ENCODE peak calls at places on chromosomes 12 and 14, in six cellular contexts. One of them, this sample, is unnamed.

GRCh38 chr14:36661506-36662257 is at the start of gene PAX9:
- DNase-seq in mesenchymal stem cell: peak
- DNase-seq in GM03348: peak
- DNase-seq in GM23338: peak
- DNase-seq in activated T-cell treated with anti-CD3 and anti-CD28 coated beads for 24 hours: peak
- DNase-seq in germinal center: peak
- DNase-seq in this sample: no peak

GRCh38 chr14:39218171-39218769 is 15.4 kb upstream of the MIA2 start:
- DNase-seq in mesenchymal stem cell: no peak
- DNase-seq in GM03348: no peak
- DNase-seq in GM23338: no peak
- DNase-seq in activated T-cell treated with anti-CD3 and anti-CD28 coated beads for 24 hours: no peak
- DNase-seq in germinal center: no peak
- DNase-seq in this sample: no peak

GRCh38 chr12:62647586-62647985 is 181.0 kb downstream of the MON2 start:
- DNase-seq in mesenchymal stem cell: no peak
- DNase-seq in GM03348: peak
- DNase-seq in GM23338: peak
- DNase-seq in activated T-cell treated with anti-CD3 and anti-CD28 coated beads for 24 hours: no peak
- DNase-seq in germinal center: no peak
- DNase-seq in this sample: peak

GRCh38 chr14:64973026-64973442 is 898 bp upstream of the RAB15 start:
- DNase-seq in mesenchymal stem cell: no peak
- DNase-seq in GM03348: no peak
- DNase-seq in GM23338: no peak
- DNase-seq in activated T-cell treated with anti-CD3 and anti-CD28 coated beads for 24 hours: no peak
- DNase-seq in germinal center: no peak
- DNase-seq in this sample: no peak

GRCh38 chr12:19739195-19739776 is 300.0 kb downstream of the AEBP2 start:
- DNase-seq in mesenchymal stem cell: peak
- DNase-seq in GM03348: peak
- DNase-seq in GM23338: peak
- DNase-seq in activated T-cell treated with anti-CD3 and anti-CD28 coated beads for 24 hours: peak
- DNase-seq in germinal center: peak
- DNase-seq in this sample: no peak

GRCh38 chr12:7154901-7155470 is 24.8 kb downstream of the CLSTN3 start:
- DNase-seq in mesenchymal stem cell: no peak
- DNase-seq in GM03348: peak
- DNase-seq in GM23338: no peak
- DNase-seq in activated T-cell treated with anti-CD3 and anti-CD28 coated beads for 24 hours: no peak
- DNase-seq in germinal center: no peak
- DNase-seq in this sample: no peak

GRCh38 chr12:109744026-109744425 is 30.4 kb downstream of the FAM222A start:
- DNase-seq in mesenchymal stem cell: no peak
- DNase-seq in GM03348: no peak
- DNase-seq in GM23338: no peak
- DNase-seq in activated T-cell treated with anti-CD3 and anti-CD28 coated beads for 24 hours: no peak
- DNase-seq in germinal center: no peak
- DNase-seq in this sample: no peak

GRCh38 chr12:106711316-106711715 is 63.2 kb upstream of the RIC8B start:
- DNase-seq in mesenchymal stem cell: no peak
- DNase-seq in GM03348: no peak
- DNase-seq in GM23338: no peak
- DNase-seq in activated T-cell treated with anti-CD3 and anti-CD28 coated beads for 24 hours: no peak
- DNase-seq in germinal center: no peak
- DNase-seq in this sample: no peak

GRCh38 chr14:63542231-63542999 is 762 bp downstream of the PPP2R5E start:
- DNase-seq in mesenchymal stem cell: peak
- DNase-seq in GM03348: peak
- DNase-seq in GM23338: peak
- DNase-seq in activated T-cell treated with anti-CD3 and anti-CD28 coated beads for 24 hours: no peak
- DNase-seq in germinal center: no peak
- DNase-seq in this sample: no peak

GRCh38 chr12:116591608-116592115 is 32.5 kb downstream of the MAP1LC3B2 start:
- DNase-seq in mesenchymal stem cell: peak
- DNase-seq in GM03348: no peak
- DNase-seq in GM23338: no peak
- DNase-seq in activated T-cell treated with anti-CD3 and anti-CD28 coated beads for 24 hours: no peak
- DNase-seq in germinal center: no peak
- DNase-seq in this sample: no peak

GRCh38 chr12:54593135-54593534 is 4.7 kb upstream of the PPP1R1A start:
- DNase-seq in mesenchymal stem cell: no peak
- DNase-seq in GM03348: no peak
- DNase-seq in GM23338: no peak
- DNase-seq in activated T-cell treated with anti-CD3 and anti-CD28 coated beads for 24 hours: no peak
- DNase-seq in germinal center: no peak
- DNase-seq in this sample: no peak

GRCh38 chr12:46808317-46808716 is 17.5 kb downstream of the SLC38A4 start:
- DNase-seq in mesenchymal stem cell: no peak
- DNase-seq in GM03348: no peak
- DNase-seq in GM23338: no peak
- DNase-seq in activated T-cell treated with anti-CD3 and anti-CD28 coated beads for 24 hours: no peak
- DNase-seq in germinal center: no peak
- DNase-seq in this sample: no peak

GRCh38 chr14:63787995-63788946 is 60.4 kb upstream of the SGPP1 start:
- DNase-seq in mesenchymal stem cell: no peak
- DNase-seq in GM03348: no peak
- DNase-seq in GM23338: no peak
- DNase-seq in activated T-cell treated with anti-CD3 and anti-CD28 coated beads for 24 hours: no peak
- DNase-seq in germinal center: no peak
- DNase-seq in this sample: no peak

GRCh38 chr12:66190519-66191406 is 1.7 kb downstream of the IRAK3 start:
- DNase-seq in mesenchymal stem cell: no peak
- DNase-seq in GM03348: no peak
- DNase-seq in GM23338: no peak
- DNase-seq in activated T-cell treated with anti-CD3 and anti-CD28 coated beads for 24 hours: no peak
- DNase-seq in germinal center: no peak
- DNase-seq in this sample: no peak

GRCh38 chr14:45258073-45258472 is 5.1 kb upstream of the MIS18BP1 start:
- DNase-seq in mesenchymal stem cell: no peak
- DNase-seq in GM03348: no peak
- DNase-seq in GM23338: no peak
- DNase-seq in activated T-cell treated with anti-CD3 and anti-CD28 coated beads for 24 hours: no peak
- DNase-seq in germinal center: no peak
- DNase-seq in this sample: no peak

GRCh38 chr12:28034271-28034670 is 61.7 kb upstream of the PTHLH start:
- DNase-seq in mesenchymal stem cell: peak
- DNase-seq in GM03348: no peak
- DNase-seq in GM23338: no peak
- DNase-seq in activated T-cell treated with anti-CD3 and anti-CD28 coated beads for 24 hours: no peak
- DNase-seq in germinal center: no peak
- DNase-seq in this sample: no peak

GRCh38 chr12:42884116-42884515 is 294.6 kb upstream of the PRICKLE1 start:
- DNase-seq in mesenchymal stem cell: no peak
- DNase-seq in GM03348: no peak
- DNase-seq in GM23338: no peak
- DNase-seq in activated T-cell treated with anti-CD3 and anti-CD28 coated beads for 24 hours: no peak
- DNase-seq in germinal center: no peak
- DNase-seq in this sample: no peak

GRCh38 chr12:107515446-107515958 is 170.1 kb upstream of the PWP1 start:
- DNase-seq in mesenchymal stem cell: peak
- DNase-seq in GM03348: peak
- DNase-seq in GM23338: peak
- DNase-seq in activated T-cell treated with anti-CD3 and anti-CD28 coated beads for 24 hours: no peak
- DNase-seq in germinal center: no peak
- DNase-seq in this sample: no peak

GRCh38 chr12:68440068-68440581 is 108.0 kb upstream of the MDM1 start:
- DNase-seq in mesenchymal stem cell: peak
- DNase-seq in GM03348: peak
- DNase-seq in GM23338: no peak
- DNase-seq in activated T-cell treated with anti-CD3 and anti-CD28 coated beads for 24 hours: no peak
- DNase-seq in germinal center: no peak
- DNase-seq in this sample: no peak

GRCh38 chr12:127230843-127231260 is 1036.1 kb upstream of the TMEM132C start:
- DNase-seq in mesenchymal stem cell: peak
- DNase-seq in GM03348: peak
- DNase-seq in GM23338: no peak
- DNase-seq in activated T-cell treated with anti-CD3 and anti-CD28 coated beads for 24 hours: no peak
- DNase-seq in germinal center: no peak
- DNase-seq in this sample: no peak

GRCh38 chr12:69648476-69648875 is 37.8 kb upstream of the LRRC10 start:
- DNase-seq in mesenchymal stem cell: peak
- DNase-seq in GM03348: peak
- DNase-seq in GM23338: no peak
- DNase-seq in activated T-cell treated with anti-CD3 and anti-CD28 coated beads for 24 hours: no peak
- DNase-seq in germinal center: no peak
- DNase-seq in this sample: no peak

GRCh38 chr12:66823857-66824570 is 145.1 kb upstream of the GRIP1 start:
- DNase-seq in mesenchymal stem cell: no peak
- DNase-seq in GM03348: no peak
- DNase-seq in GM23338: no peak
- DNase-seq in activated T-cell treated with anti-CD3 and anti-CD28 coated beads for 24 hours: no peak
- DNase-seq in germinal center: no peak
- DNase-seq in this sample: peak

GRCh38 chr14:23829736-23830474 is 123.7 kb upstream of the DHRS4 start:
- DNase-seq in mesenchymal stem cell: peak
- DNase-seq in GM03348: peak
- DNase-seq in GM23338: no peak
- DNase-seq in activated T-cell treated with anti-CD3 and anti-CD28 coated beads for 24 hours: no peak
- DNase-seq in germinal center: no peak
- DNase-seq in this sample: no peak

GRCh38 chr14:80522936-80523335 is 311.6 kb upstream of the DIO2 start:
- DNase-seq in mesenchymal stem cell: peak
- DNase-seq in GM03348: peak
- DNase-seq in GM23338: no peak
- DNase-seq in activated T-cell treated with anti-CD3 and anti-CD28 coated beads for 24 hours: no peak
- DNase-seq in germinal center: no peak
- DNase-seq in this sample: no peak

GRCh38 chr12:116662612-116663144 is 75.2 kb downstream of the SPRING1 start:
- DNase-seq in mesenchymal stem cell: peak
- DNase-seq in GM03348: peak
- DNase-seq in GM23338: peak
- DNase-seq in activated T-cell treated with anti-CD3 and anti-CD28 coated beads for 24 hours: no peak
- DNase-seq in germinal center: no peak
- DNase-seq in this sample: peak

GRCh38 chr14:61287196-61287595 is 6.1 kb upstream of the TMEM30B start:
- DNase-seq in mesenchymal stem cell: no peak
- DNase-seq in GM03348: no peak
- DNase-seq in GM23338: no peak
- DNase-seq in activated T-cell treated with anti-CD3 and anti-CD28 coated beads for 24 hours: no peak
- DNase-seq in germinal center: no peak
- DNase-seq in this sample: no peak

GRCh38 chr14:96056509-96057422 is 17.6 kb downstream of the C14orf132 start:
- DNase-seq in mesenchymal stem cell: no peak
- DNase-seq in GM03348: no peak
- DNase-seq in GM23338: peak
- DNase-seq in activated T-cell treated with anti-CD3 and anti-CD28 coated beads for 24 hours: no peak
- DNase-seq in germinal center: no peak
- DNase-seq in this sample: no peak

GRCh38 chr12:132175496-132176357 is 31.5 kb downstream of the NOC4L start:
- DNase-seq in mesenchymal stem cell: no peak
- DNase-seq in GM03348: no peak
- DNase-seq in GM23338: no peak
- DNase-seq in activated T-cell treated with anti-CD3 and anti-CD28 coated beads for 24 hours: no peak
- DNase-seq in germinal center: no peak
- DNase-seq in this sample: no peak

GRCh38 chr12:3125674-3126073 is 48.5 kb downstream of the TSPAN9 start:
- DNase-seq in mesenchymal stem cell: no peak
- DNase-seq in GM03348: no peak
- DNase-seq in GM23338: no peak
- DNase-seq in activated T-cell treated with anti-CD3 and anti-CD28 coated beads for 24 hours: no peak
- DNase-seq in germinal center: no peak
- DNase-seq in this sample: no peak

GRCh38 chr14:28671425-28671824 is 95.2 kb upstream of the FOXG1 start:
- DNase-seq in mesenchymal stem cell: no peak
- DNase-seq in GM03348: no peak
- DNase-seq in GM23338: no peak
- DNase-seq in activated T-cell treated with anti-CD3 and anti-CD28 coated beads for 24 hours: no peak
- DNase-seq in germinal center: no peak
- DNase-seq in this sample: no peak

GRCh38 chr12:96308881-96309280 is 91.4 kb downstream of the CDK17 start:
- DNase-seq in mesenchymal stem cell: peak
- DNase-seq in GM03348: peak
- DNase-seq in GM23338: no peak
- DNase-seq in activated T-cell treated with anti-CD3 and anti-CD28 coated beads for 24 hours: no peak
- DNase-seq in germinal center: no peak
- DNase-seq in this sample: no peak

GRCh38 chr14:81298911-81299310 is 78.2 kb upstream of the GTF2A1 start:
- DNase-seq in mesenchymal stem cell: no peak
- DNase-seq in GM03348: no peak
- DNase-seq in GM23338: no peak
- DNase-seq in activated T-cell treated with anti-CD3 and anti-CD28 coated beads for 24 hours: no peak
- DNase-seq in germinal center: no peak
- DNase-seq in this sample: no peak

GRCh38 chr12:98894412-98895085 is 249.5 kb downstream of the APAF1 start:
- DNase-seq in mesenchymal stem cell: no peak
- DNase-seq in GM03348: peak
- DNase-seq in GM23338: peak
- DNase-seq in activated T-cell treated with anti-CD3 and anti-CD28 coated beads for 24 hours: no peak
- DNase-seq in germinal center: peak
- DNase-seq in this sample: peak

GRCh38 chr14:78455896-78456435 is 285.8 kb downstream of the NRXN3 start:
- DNase-seq in mesenchymal stem cell: no peak
- DNase-seq in GM03348: no peak
- DNase-seq in GM23338: no peak
- DNase-seq in activated T-cell treated with anti-CD3 and anti-CD28 coated beads for 24 hours: no peak
- DNase-seq in germinal center: no peak
- DNase-seq in this sample: peak

GRCh38 chr14:88955470-88955869 is 131.0 kb downstream of the TTC8 start:
- DNase-seq in mesenchymal stem cell: no peak
- DNase-seq in GM03348: no peak
- DNase-seq in GM23338: no peak
- DNase-seq in activated T-cell treated with anti-CD3 and anti-CD28 coated beads for 24 hours: no peak
- DNase-seq in germinal center: no peak
- DNase-seq in this sample: peak

GRCh38 chr12:93145086-93145485 is 216.0 kb upstream of the EEA1 start:
- DNase-seq in mesenchymal stem cell: no peak
- DNase-seq in GM03348: no peak
- DNase-seq in GM23338: no peak
- DNase-seq in activated T-cell treated with anti-CD3 and anti-CD28 coated beads for 24 hours: no peak
- DNase-seq in germinal center: no peak
- DNase-seq in this sample: no peak

GRCh38 chr12:92987362-92987761 is 58.3 kb upstream of the EEA1 start:
- DNase-seq in mesenchymal stem cell: peak
- DNase-seq in GM03348: peak
- DNase-seq in GM23338: peak
- DNase-seq in activated T-cell treated with anti-CD3 and anti-CD28 coated beads for 24 hours: no peak
- DNase-seq in germinal center: peak
- DNase-seq in this sample: no peak

GRCh38 chr12:113815031-113815430 is 151.1 kb downstream of the RBM19 start:
- DNase-seq in mesenchymal stem cell: no peak
- DNase-seq in GM03348: no peak
- DNase-seq in GM23338: no peak
- DNase-seq in activated T-cell treated with anti-CD3 and anti-CD28 coated beads for 24 hours: no peak
- DNase-seq in germinal center: no peak
- DNase-seq in this sample: no peak

This sample was measured in hippocampal formation.